ENCODE peak calls at places on chromosomes 1 and 21, in ten cellular contexts. K, D, F, G, T, I, A, L, V and X are unnamed samples.

GRCh38 chr21:26165331-26165730 is 5.2 kb downstream of the APP start:
- DNase-seq in K (peak; percentile 37), D (no peak), F (no peak), G (no peak), T (no peak), I (no peak), A (no peak), L (no peak), V (no peak), X (no peak)

GRCh38 chr1:186930248-186930647 is 101.5 kb downstream of the PLA2G4A start:
- DNase-seq in K (no peak), D (no peak), F (no peak), G (peak; percentile 11), T (no peak), I (no peak), A (no peak), L (no peak), V (no peak), X (no peak)

GRCh38 chr1:169526998-169527397 is 41.3 kb upstream of the SLC19A2 start:
- DNase-seq in K (no peak), D (no peak), F (no peak), G (no peak), T (no peak), I (no peak), A (no peak), L (no peak), V (no peak), X (no peak)

GRCh38 chr21:33069994-33070811 is at the start of gene OLIG1:
- DNase-seq in K (peak; percentile 31), D (peak; percentile 18), F (no peak), G (no peak), T (peak; percentile 67), I (no peak), A (peak; percentile 35), L (peak; percentile 61), V (peak; percentile 77), X (no peak)

GRCh38 chr21:34834852-34835501 is 166.2 kb downstream of the CLIC6 start:
- DNase-seq in K (no peak), D (no peak), F (no peak), G (no peak), T (no peak), I (no peak), A (no peak), L (no peak), V (no peak), X (no peak)

GRCh38 chr1:34695580-34695979 is 59.3 kb upstream of the GJB5 start:
- DNase-seq in K (no peak), D (no peak), F (no peak), G (no peak), T (no peak), I (peak; percentile 61), A (no peak), L (no peak), V (no peak), X (no peak)

GRCh38 chr1:81023187-81023724 is 777.5 kb upstream of the ADGRL2 start:
- DNase-seq in K (no peak), D (no peak), F (no peak), G (no peak), T (no peak), I (no peak), A (no peak), L (no peak), V (no peak), X (no peak)

GRCh38 chr1:165828581-165829329 is 1.3 kb downstream of the UCK2 start:
- DNase-seq in K (peak; percentile 76), D (peak; percentile 88), F (peak; percentile 30), G (peak; percentile 82), T (peak; percentile 54), I (peak; percentile 82), A (peak; percentile 86), L (peak; percentile 74), V (peak; percentile 73), X (no peak)

GRCh38 chr21:36060159-36060921 is at the start of gene SETD4:
- DNase-seq in K (peak; percentile 96), D (peak; percentile 93), F (peak; percentile 87), G (peak; percentile 97), T (peak; percentile 89), I (peak; percentile 91), A (peak; percentile 96), L (peak; percentile 92), V (peak; percentile 95), X (peak; percentile 94)

GRCh38 chr1:228164561-228165371 is 838 bp upstream of the IBA57 start:
- DNase-seq in K (no peak), D (no peak), F (no peak), G (no peak), T (no peak), I (no peak), A (no peak), L (no peak), V (no peak), X (no peak)

GRCh38 chr1:76759950-76760349 is 107.3 kb upstream of the ST6GALNAC5 start:
- DNase-seq in K (no peak), D (peak; percentile 5), F (no peak), G (no peak), T (no peak), I (peak; percentile 25), A (no peak), L (no peak), V (no peak), X (no peak)

GRCh38 chr1:59485171-59485570 is 188.3 kb downstream of the FGGY start:
- DNase-seq in K (no peak), D (no peak), F (no peak), G (no peak), T (no peak), I (no peak), A (no peak), L (no peak), V (no peak), X (no peak)

GRCh38 chr1:72009756-72010441 is 272.4 kb downstream of the NEGR1 start:
- DNase-seq in K (no peak), D (no peak), F (no peak), G (no peak), T (no peak), I (no peak), A (no peak), L (peak; percentile 11), V (no peak), X (no peak)

GRCh38 chr1:53266038-53266437 is 27.7 kb upstream of the MAGOH start:
- DNase-seq in K (peak; percentile 44), D (no peak), F (no peak), G (no peak), T (peak; percentile 20), I (no peak), A (no peak), L (no peak), V (no peak), X (no peak)

GRCh38 chr21:40049031-40049958 is 182.1 kb downstream of the PCP4 start:
- DNase-seq in K (peak; percentile 34), D (peak; percentile 83), F (peak; percentile 72), G (no peak), T (no peak), I (no peak), A (peak; percentile 36), L (peak; percentile 19), V (no peak), X (no peak)

GRCh38 chr1:15833069-15833679 is 14.3 kb upstream of the SPEN start:
- DNase-seq in K (peak; percentile 46), D (no peak), F (peak; percentile 60), G (peak; percentile 49), T (no peak), I (no peak), A (no peak), L (no peak), V (no peak), X (no peak)

GRCh38 chr1:31004231-31004621 is 61.3 kb downstream of the PUM1 start:
- DNase-seq in K (no peak), D (no peak), F (no peak), G (no peak), T (no peak), I (no peak), A (no peak), L (no peak), V (no peak), X (no peak)

GRCh38 chr1:36576118-36576517 is 93.4 kb upstream of the CSF3R start:
- DNase-seq in K (peak; percentile 88), D (peak; percentile 14), F (peak; percentile 18), G (peak; percentile 82), T (peak; percentile 85), I (peak; percentile 73), A (peak; percentile 83), L (peak; percentile 79), V (peak; percentile 79), X (no peak)

GRCh38 chr1:167486090-167486824 is 32.1 kb downstream of the CD247 start:
- DNase-seq in K (no peak), D (no peak), F (no peak), G (no peak), T (no peak), I (no peak), A (peak; percentile 23), L (no peak), V (no peak), X (no peak)

GRCh38 chr1:119728007-119728406 is 16.3 kb downstream of the PHGDH start:
- DNase-seq in K (no peak), D (no peak), F (no peak), G (no peak), T (no peak), I (no peak), A (no peak), L (no peak), V (no peak), X (no peak)

GRCh38 chr1:115098979-115099692 is 9.8 kb upstream of the TSPAN2 start:
- DNase-seq in K (peak; percentile 48), D (peak; percentile 77), F (peak; percentile 84), G (no peak), T (peak; percentile 26), I (no peak), A (peak; percentile 63), L (no peak), V (no peak), X (no peak)

GRCh38 chr1:84847253-84848247 is 45.5 kb downstream of the LPAR3 start:
- DNase-seq in K (peak; percentile 95), D (peak; percentile 96), F (peak; percentile 70), G (peak; percentile 83), T (no peak), I (peak; percentile 86), A (peak; percentile 84), L (peak; percentile 78), V (peak; percentile 76), X (no peak)

GRCh38 chr1:9270290-9270900 is 22.3 kb upstream of the SPSB1 start:
- DNase-seq in K (no peak), D (no peak), F (no peak), G (no peak), T (no peak), I (no peak), A (no peak), L (peak; percentile 60), V (no peak), X (no peak)

GRCh38 chr1:117059334-117059677 is 820 bp upstream of the TTF2 start:
- DNase-seq in K (peak; percentile 33), D (no peak), F (no peak), G (peak; percentile 3), T (peak; percentile 35), I (peak; percentile 33), A (no peak), L (no peak), V (no peak), X (no peak)

GRCh38 chr1:151832318-151832984 is 849 bp upstream of the RORC start:
- DNase-seq in K (peak; percentile 34), D (no peak), F (peak; percentile 33), G (no peak), T (no peak), I (peak; percentile 34), A (peak; percentile 74), L (no peak), V (no peak), X (no peak)

GRCh38 chr1:225593414-225593813 is 59.5 kb downstream of the ENAH start:
- DNase-seq in K (no peak), D (no peak), F (no peak), G (no peak), T (no peak), I (no peak), A (no peak), L (no peak), V (no peak), X (no peak)

GRCh38 chr21:37700641-37701202 is 215.5 kb downstream of the KCNJ6 start:
- DNase-seq in K (peak; percentile 81), D (peak; percentile 75), F (no peak), G (peak; percentile 72), T (peak; percentile 58), I (peak; percentile 87), A (peak; percentile 83), L (peak; percentile 73), V (no peak), X (no peak)

GRCh38 chr1:178267646-178268094 is 173.8 kb downstream of the RASAL2 start:
- DNase-seq in K (peak; percentile 47), D (peak; percentile 39), F (no peak), G (no peak), T (peak; percentile 21), I (no peak), A (no peak), L (no peak), V (no peak), X (no peak)